ENCODE peak calls at places on chromosomes 2 and 18, in five cellular contexts. T is H1, G is K562, N is GM12878, E is HepG2. R is an unnamed sample.

GRCh38 chr2:101619191-101619591 is 78.3 kb upstream of the MAP4K4 start:
- DNase-seq in N (no peak), G (no peak), E (no peak), T (no peak), R (no peak)

GRCh38 chr2:46873632-46874068 is 42.0 kb downstream of the MCFD2 start:
- DNase-seq in N (no peak), G (peak), E (peak), T (no peak), R (no peak)

GRCh38 chr2:70084973-70085710 is 2.1 kb upstream of the PCBP1 start:
- DNase-seq in N (peak), G (peak), E (no peak), T (peak), R (peak)

GRCh38 chr2:74436804-74437695 is 4.7 kb downstream of the RTKN start:
- DNase-seq in T (no peak), N (no peak), E (no peak), G (peak), R (peak)

GRCh38 chr2:111194835-111195621 is 74.3 kb downstream of the BCL2L11 start:
- DNase-seq in G (peak), E (peak), T (peak), N (peak), R (peak)

GRCh38 chr18:22467760-22468553 is 50.2 kb upstream of the CTAGE1 start:
- DNase-seq in E (no peak), N (no peak), G (no peak), T (no peak), R (no peak)

GRCh38 chr18:79576686-79577351 is 102.8 kb upstream of the CTDP1 start:
- DNase-seq in E (no peak), N (no peak), T (peak), G (no peak), R (no peak)

GRCh38 chr2:8202139-8202538 is 479.7 kb upstream of the ID2 start:
- DNase-seq in N (peak), T (no peak), G (no peak), E (no peak), R (no peak)

GRCh38 chr2:42095923-42096408 is 48.1 kb downstream of the PKDCC start:
- DNase-seq in T (peak), E (peak), N (no peak), G (peak), R (peak)

GRCh38 chr18:6022840-6023239 is 127.5 kb upstream of the TMEM200C start:
- DNase-seq in N (no peak), G (no peak), E (no peak), T (no peak), R (peak)

GRCh38 chr2:23618696-23619530 is 233.9 kb downstream of the KLHL29 start:
- DNase-seq in N (no peak), E (no peak), T (no peak), G (no peak), R (no peak)

GRCh38 chr2:160703648-160704585 is 210.3 kb upstream of the RBMS1 start:
- DNase-seq in G (no peak), N (peak), E (no peak), T (no peak), R (peak)

GRCh38 chr2:113281920-113282746 is 3.4 kb upstream of the PAX8 start:
- DNase-seq in E (peak), N (no peak), G (no peak), T (no peak), R (no peak)

GRCh38 chr18:63683152-63683551 is 19.6 kb upstream of the SERPINB11 start:
- DNase-seq in T (no peak), E (no peak), N (no peak), G (no peak), R (peak)

GRCh38 chr2:189115126-189115525 is 64.4 kb downstream of the COL5A2 start:
- DNase-seq in G (no peak), T (no peak), N (no peak), E (no peak), R (peak)

GRCh38 chr2:18516112-18516511 is 44.3 kb downstream of the RDH14 start:
- DNase-seq in G (no peak), N (no peak), E (no peak), T (no peak), R (peak)

GRCh38 chr2:128941676-128942075 is 623.0 kb upstream of the HS6ST1 start:
- DNase-seq in N (no peak), T (no peak), G (no peak), E (no peak), R (no peak)

GRCh38 chr2:20371656-20372055 is 21.0 kb upstream of the PUM2 start:
- DNase-seq in E (no peak), N (no peak), T (no peak), G (no peak), R (no peak)

GRCh38 chr2:200703132-200703925 is 108.4 kb upstream of the BZW1 start:
- DNase-seq in G (no peak), E (peak), N (peak), T (no peak), R (peak)

GRCh38 chr2:155062250-155062985 is 363.9 kb downstream of the KCNJ3 start:
- DNase-seq in N (no peak), E (peak), T (no peak), G (no peak), R (no peak)

GRCh38 chr18:52283927-52284326 is 56.1 kb upstream of the DCC start:
- DNase-seq in N (no peak), G (no peak), E (no peak), T (no peak), R (no peak)

GRCh38 chr18:79970419-79971133 is 6.1 kb downstream of the HSBP1L1 start:
- DNase-seq in N (no peak), T (no peak), G (no peak), E (no peak), R (no peak)

GRCh38 chr2:40256008-40256407 is 195.9 kb downstream of the SLC8A1 start:
- DNase-seq in G (no peak), N (no peak), T (no peak), E (no peak), R (no peak)

GRCh38 chr2:240399419-240400318 is 35.8 kb upstream of the GPC1 start:
- DNase-seq in G (no peak), T (no peak), E (no peak), N (no peak), R (no peak)

GRCh38 chr2:144835634-144836351 is 315.9 kb upstream of the ZEB2 start:
- DNase-seq in E (no peak), G (no peak), N (no peak), T (no peak), R (no peak)

GRCh38 chr2:393711-394696 is 106.1 kb upstream of the ALKAL2 start:
- DNase-seq in T (no peak), G (no peak), N (no peak), E (no peak), R (peak)

GRCh38 chr2:215969131-215969841 is 44.1 kb downstream of the MREG start:
- DNase-seq in G (no peak), E (no peak), T (no peak), N (no peak), R (no peak)

GRCh38 chr2:240389302-240389805 is 46.1 kb upstream of the GPC1 start:
- DNase-seq in G (no peak), E (no peak), N (no peak), T (no peak), R (no peak)

GRCh38 chr2:54350422-54350821 is 94.4 kb upstream of the TSPYL6 start:
- DNase-seq in T (no peak), E (no peak), G (no peak), N (no peak), R (no peak)

GRCh38 chr2:76692896-76693295 is 829.3 kb downstream of the LRRTM4 start:
- DNase-seq in E (no peak), T (no peak), N (no peak), G (no peak), R (no peak)

GRCh38 chr18:67854340-67854739 is 337.8 kb upstream of the DSEL start:
- DNase-seq in E (no peak), T (no peak), G (no peak), N (no peak), R (no peak)

GRCh38 chr2:237315170-237315880 is 98.6 kb downstream of the COL6A3 start:
- DNase-seq in T (no peak), E (peak), N (no peak), G (no peak), R (peak)

GRCh38 chr2:236136483-236136882 is 31.7 kb downstream of the GBX2 start:
- DNase-seq in T (no peak), E (no peak), G (no peak), N (no peak), R (no peak)

GRCh38 chr2:220278022-220278421 is 650.6 kb downstream of the SLC4A3 start:
- DNase-seq in N (no peak), G (no peak), T (no peak), E (no peak), R (no peak)

GRCh38 chr2:70888925-70889715 is 46.6 kb upstream of the ATP6V1B1 start:
- DNase-seq in G (no peak), E (no peak), T (peak), N (no peak), R (peak)

GRCh38 chr2:63192889-63193778 is 142.5 kb downstream of the OTX1 start:
- DNase-seq in G (no peak), N (no peak), E (peak), T (no peak), R (no peak)

GRCh38 chr2:190267302-190267701 is 52.3 kb downstream of the HIBCH start:
- DNase-seq in E (peak), G (no peak), N (no peak), T (no peak), R (no peak)
- TF ChIP-seq CREB1 in E (no peak), G (no peak), N (no peak), T (no peak), R (no peak)

GRCh38 chr2:229230215-229230614 is 40.9 kb downstream of the PID1 start:
- DNase-seq in N (no peak), T (no peak), E (no peak), G (no peak), R (no peak)

GRCh38 chr2:229231469-229231868 is 39.6 kb downstream of the PID1 start:
- DNase-seq in G (no peak), T (no peak), N (no peak), E (no peak), R (no peak)

GRCh38 chr2:229230911-229231310 is 40.2 kb downstream of the PID1 start:
- DNase-seq in T (no peak), G (no peak), E (no peak), N (no peak), R (no peak)

GRCh38 chr2:229235136-229235914 is 35.8 kb downstream of the PID1 start:
- DNase-seq in E (no peak), G (no peak), T (peak), N (no peak), R (peak)

DNA sequence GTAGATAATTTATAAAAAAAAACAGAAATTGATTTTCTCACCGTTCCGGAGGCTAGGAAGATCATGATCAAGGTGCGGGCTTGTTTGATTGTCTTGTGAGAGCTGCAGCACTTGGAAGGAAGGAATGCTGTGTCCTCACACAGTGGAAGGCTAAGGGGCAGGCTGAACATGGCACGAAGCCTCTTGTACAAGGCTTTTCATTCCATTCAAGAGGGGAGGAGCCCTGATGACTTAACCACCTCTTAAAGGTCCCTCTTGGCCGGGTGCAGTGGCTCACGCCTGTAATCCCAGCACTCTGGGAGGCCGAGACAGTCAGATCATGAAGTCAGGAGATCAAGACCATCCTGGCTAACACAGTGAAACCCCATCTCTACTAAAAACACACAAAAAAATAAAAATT is 39.2 kb downstream of the PID1 start:
- DNase-seq in E (no peak), G (no peak), T (no peak), N (no peak), R (no peak)
- TF ChIP-seq POLR2AphosphoS5 in E (no peak), G (no peak), T (no peak), N (no peak), R (no peak)

DNA sequence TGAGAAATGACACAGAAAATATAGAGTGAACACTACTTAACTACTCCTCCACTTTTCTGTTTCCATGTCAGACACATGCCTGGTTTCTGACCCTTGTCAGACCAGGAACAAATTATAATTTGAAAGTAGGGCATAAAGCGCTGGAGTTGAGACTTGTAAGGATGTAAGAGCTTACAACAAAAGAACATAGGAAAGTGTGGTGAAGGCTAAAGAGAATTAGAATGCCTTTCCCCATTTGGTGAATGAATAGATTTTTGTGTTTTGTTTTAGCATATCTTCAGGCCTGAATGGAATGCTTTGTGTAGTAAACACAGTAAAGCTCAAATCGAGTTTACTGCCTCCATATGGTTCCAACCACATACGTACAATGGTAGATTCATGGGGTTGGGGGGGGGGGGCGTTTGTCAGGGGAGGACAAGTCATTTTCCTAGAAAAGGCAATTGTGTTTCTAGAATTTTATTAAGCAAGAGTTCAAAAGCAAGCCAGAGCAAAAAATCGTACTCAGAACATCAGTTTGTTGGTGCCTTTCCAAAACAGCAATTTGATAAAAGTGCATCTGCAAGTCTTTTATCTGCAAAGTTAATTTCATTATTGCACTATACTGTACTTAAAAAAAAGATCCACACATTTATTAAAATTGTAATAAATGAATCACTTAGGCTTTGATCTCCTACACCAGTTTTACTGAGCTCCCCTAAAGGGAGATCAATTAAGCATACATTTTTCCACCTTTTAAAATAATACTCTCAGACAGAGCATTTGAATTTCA is 30.9 kb downstream of the NRXN1 start:
- DNase-seq in G (no peak), T (no peak), N (no peak), E (no peak), R (peak)
- TF ChIP-seq CREB1 in G (no peak), T (no peak), N (no peak), E (no peak), R (no peak)

GRCh38 chr2:99476629-99477028 is 13.2 kb downstream of the REV1 start:
- DNase-seq in G (no peak), T (no peak), E (no peak), N (no peak), R (no peak)
- TF ChIP-seq POLR2AphosphoS5 in G (no peak), T (no peak), E (no peak), N (no peak), R (no peak)

R was measured in GM23338.